ENCODE peak calls at places on chromosomes 3 and 15, in four cellular contexts. B is stimulated activated CD4-positive, alpha-beta T cell treated with anti-CD3 and anti-CD28 coated beads, TNF-alpha, amount 100 ng/mL, for 1 hour; R is left kidney; J is activated T-cell treated with anti-CD3 and anti-CD28 coated beads, Interleukin-2, amount 50 U/mL, for 72 hours. O is an unnamed sample.

GRCh38 chr15:38853608-38854007 is 289.0 kb upstream of the RASGRP1 start:
- DNase-seq in B (no peak), R (no peak), J (peak; percentile 24), O (no peak)

GRCh38 chr3:140441006-140441405 is 236.9 kb upstream of the TRIM42 start:
- DNase-seq in B (no peak), R (no peak), J (no peak), O (no peak)

GRCh38 chr3:140842984-140843649 is 98.5 kb upstream of the SLC25A36 start:
- DNase-seq in B (no peak), R (peak; percentile 49), J (no peak), O (no peak)

GRCh38 chr3:71371282-71371681 is 212.2 kb downstream of the FOXP1 start:
- DNase-seq in B (no peak), R (no peak), J (no peak), O (no peak)

GRCh38 chr3:144942093-144942492 is 970.5 kb downstream of the DIPK2A start:
- DNase-seq in B (no peak), R (no peak), J (no peak), O (no peak)

GRCh38 chr15:66424963-66425612 is 38.4 kb downstream of the MAP2K1 start:
- DNase-seq in B (no peak), R (no peak), J (no peak), O (no peak)

GRCh38 chr3:124997303-124998246 is 58.2 kb downstream of the HEG1 start:
- DNase-seq in B (no peak), R (no peak), J (no peak), O (peak; percentile 55)

GRCh38 chr3:16692486-16693378 is 87.5 kb upstream of the DAZL start:
- DNase-seq in B (no peak), R (no peak), J (no peak), O (no peak)

GRCh38 chr15:42994546-42994945 is 74.0 kb upstream of the TTBK2 start:
- DNase-seq in B (no peak), R (no peak), J (no peak), O (no peak)

GRCh38 chr15:52349062-52349700 is 53.6 kb upstream of the MYO5C start:
- DNase-seq in B (no peak), R (no peak), J (no peak), O (no peak)

GRCh38 chr15:34043813-34044212 is 4.8 kb upstream of the AVEN start:
- DNase-seq in B (no peak), R (no peak), J (no peak), O (no peak)

GRCh38 chr15:36426696-36427095 is 152.7 kb upstream of the CDIN1 start:
- DNase-seq in B (no peak), R (no peak), J (no peak), O (no peak)

GRCh38 chr15:90184119-90184785 is 16.9 kb upstream of the SEMA4B start:
- DNase-seq in B (no peak), R (peak; percentile 96), J (peak; percentile 18), O (no peak)

GRCh38 chr3:126199256-126199655 is 18.9 kb upstream of the ALDH1L1 start:
- DNase-seq in B (no peak), R (no peak), J (no peak), O (no peak)

GRCh38 chr3:27885641-27886040 is 163.5 kb upstream of the EOMES start:
- DNase-seq in B (no peak), R (no peak), J (no peak), O (no peak)

GRCh38 chr3:159664011-159664410 is 324.6 kb upstream of the IL12A start:
- DNase-seq in B (no peak), R (peak; percentile 9), J (no peak), O (peak; percentile 53)

GRCh38 chr3:124325248-124325647 is 333.3 kb upstream of the ROPN1 start:
- DNase-seq in B (no peak), R (no peak), J (no peak), O (no peak)

GRCh38 chr15:92665100-92665555 is 9.6 kb upstream of the FAM174B start:
- DNase-seq in B (no peak), R (peak; percentile 45), J (no peak), O (no peak)

GRCh38 chr3:126745760-126746394 is 41.8 kb downstream of the CHCHD6 start:
- DNase-seq in B (no peak), R (no peak), J (no peak), O (no peak)

GRCh38 chr3:140736863-140737460 is 59.1 kb downstream of the TRIM42 start:
- DNase-seq in B (no peak), R (peak; percentile 64), J (peak; percentile 9), O (peak; percentile 54)

GRCh38 chr3:46442591-46443530 is 21.8 kb downstream of the LTF start:
- DNase-seq in B (peak; percentile 35), R (no peak), J (no peak), O (peak; percentile 46)

GRCh38 chr3:175386630-175387029 is 527.5 kb downstream of the NAALADL2 start:
- DNase-seq in B (no peak), R (no peak), J (no peak), O (no peak)

GRCh38 chr3:16289144-16289889 is 24.3 kb downstream of the OXNAD1 start:
- DNase-seq in B (no peak), R (no peak), J (no peak), O (no peak)

GRCh38 chr3:156449712-156450574 is 105.0 kb downstream of the SSR3 start:
- DNase-seq in B (no peak), R (peak; percentile 58), J (no peak), O (peak; percentile 42)

GRCh38 chr15:82122754-82123400 is 77.1 kb upstream of the MEX3B start:
- DNase-seq in B (no peak), R (peak; percentile 43), J (no peak), O (no peak)

GRCh38 chr3:11509175-11510000 is 134.3 kb downstream of the VGLL4 start:
- DNase-seq in B (no peak), R (peak; percentile 89), J (no peak), O (peak; percentile 81)

GRCh38 chr3:132837615-132838014 is 115.4 kb upstream of the NPHP3 start:
- DNase-seq in B (no peak), R (no peak), J (no peak), O (no peak)

GRCh38 chr3:8992854-8993253 is 29.6 kb upstream of the RAD18 start:
- DNase-seq in B (no peak), R (no peak), J (no peak), O (no peak)

GRCh38 chr3:114672692-114673447 is 379.0 kb downstream of the TIGIT start:
- DNase-seq in B (no peak), R (no peak), J (no peak), O (no peak)

GRCh38 chr3:96294143-96294542 is 520.3 kb upstream of the EPHA6 start:
- DNase-seq in B (no peak), R (no peak), J (no peak), O (no peak)

GRCh38 chr15:92163641-92164040 is 230.0 kb upstream of the ST8SIA2 start:
- DNase-seq in B (no peak), R (no peak), J (no peak), O (no peak)

GRCh38 chr15:55915876-55916567 is 77.4 kb downstream of the NEDD4 start:
- DNase-seq in B (no peak), R (no peak), J (no peak), O (no peak)

GRCh38 chr3:29382399-29382798 is 101.5 kb downstream of the RBMS3 start:
- DNase-seq in B (no peak), R (no peak), J (no peak), O (no peak)